ENCODE peak calls at places on chromosomes 16 and 17, in four cellular contexts. One of them, this sample, is unnamed.
A peak's percentile ranks its signal among the peaks of the same experiment; 100 is the strongest.

GRCh38 chr17:64017381-64017980 is 3.0 kb downstream of the ICAM2 start:
- DNase-seq in left lung: no peak
- DNase-seq in stimulated activated CD8-positive, alpha-beta memory T cell treated with anti-CD3 and anti-CD28 coated beads, Interleukin-7, amount 100 ng/mL, for 48 hours: no peak
- DNase-seq in choroid plexus epithelial cell: no peak
- DNase-seq in this sample: no peak

GRCh38 chr16:68884867-68885266 is 41.5 kb downstream of the TANGO6 start:
- DNase-seq in left lung: no peak
- DNase-seq in stimulated activated CD8-positive, alpha-beta memory T cell treated with anti-CD3 and anti-CD28 coated beads, Interleukin-7, amount 100 ng/mL, for 48 hours: no peak
- DNase-seq in choroid plexus epithelial cell: no peak
- DNase-seq in this sample: no peak

GRCh38 chr16:10150906-10151305 is 31.3 kb downstream of the GRIN2A start:
- DNase-seq in left lung: no peak
- DNase-seq in stimulated activated CD8-positive, alpha-beta memory T cell treated with anti-CD3 and anti-CD28 coated beads, Interleukin-7, amount 100 ng/mL, for 48 hours: no peak
- DNase-seq in choroid plexus epithelial cell: no peak
- DNase-seq in this sample: no peak

GRCh38 chr16:49353650-49354049 is 20.0 kb upstream of the C16orf78 start:
- DNase-seq in left lung: no peak
- DNase-seq in stimulated activated CD8-positive, alpha-beta memory T cell treated with anti-CD3 and anti-CD28 coated beads, Interleukin-7, amount 100 ng/mL, for 48 hours: no peak
- DNase-seq in choroid plexus epithelial cell: peak; percentile 1
- DNase-seq in this sample: peak; percentile 3

GRCh38 chr16:51085271-51085670 is 65.8 kb downstream of the SALL1 start:
- DNase-seq in left lung: no peak
- DNase-seq in stimulated activated CD8-positive, alpha-beta memory T cell treated with anti-CD3 and anti-CD28 coated beads, Interleukin-7, amount 100 ng/mL, for 48 hours: no peak
- DNase-seq in choroid plexus epithelial cell: no peak
- DNase-seq in this sample: no peak

GRCh38 chr17:40317345-40317873 is 8.4 kb downstream of the RARA start:
- DNase-seq in left lung: peak; percentile 58
- DNase-seq in stimulated activated CD8-positive, alpha-beta memory T cell treated with anti-CD3 and anti-CD28 coated beads, Interleukin-7, amount 100 ng/mL, for 48 hours: no peak
- DNase-seq in choroid plexus epithelial cell: peak; percentile 73
- DNase-seq in this sample: peak; percentile 76

GRCh38 chr17:336110-337021 is 16.2 kb downstream of the RPH3AL start:
- DNase-seq in left lung: peak; percentile 91
- DNase-seq in stimulated activated CD8-positive, alpha-beta memory T cell treated with anti-CD3 and anti-CD28 coated beads, Interleukin-7, amount 100 ng/mL, for 48 hours: no peak
- DNase-seq in choroid plexus epithelial cell: no peak
- DNase-seq in this sample: peak; percentile 77

GRCh38 chr17:82246365-82247174 is 17.7 kb downstream of the SLC16A3 start:
- DNase-seq in left lung: peak; percentile 82
- DNase-seq in stimulated activated CD8-positive, alpha-beta memory T cell treated with anti-CD3 and anti-CD28 coated beads, Interleukin-7, amount 100 ng/mL, for 48 hours: no peak
- DNase-seq in choroid plexus epithelial cell: peak; percentile 83
- DNase-seq in this sample: no peak

GRCh38 chr16:68286153-68287074 is 22.1 kb downstream of the SLC7A6 start:
- DNase-seq in left lung: no peak
- DNase-seq in stimulated activated CD8-positive, alpha-beta memory T cell treated with anti-CD3 and anti-CD28 coated beads, Interleukin-7, amount 100 ng/mL, for 48 hours: no peak
- DNase-seq in choroid plexus epithelial cell: no peak
- DNase-seq in this sample: no peak

GRCh38 chr17:12789075-12789975 is at the start of gene ARHGAP44:
- DNase-seq in left lung: peak; percentile 88
- DNase-seq in stimulated activated CD8-positive, alpha-beta memory T cell treated with anti-CD3 and anti-CD28 coated beads, Interleukin-7, amount 100 ng/mL, for 48 hours: no peak
- DNase-seq in choroid plexus epithelial cell: peak; percentile 67
- DNase-seq in this sample: no peak

GRCh38 chr17:29210879-29211278 is 30.7 kb upstream of the MYO18A start:
- DNase-seq in left lung: no peak
- DNase-seq in stimulated activated CD8-positive, alpha-beta memory T cell treated with anti-CD3 and anti-CD28 coated beads, Interleukin-7, amount 100 ng/mL, for 48 hours: no peak
- DNase-seq in choroid plexus epithelial cell: peak; percentile 32
- DNase-seq in this sample: no peak

GRCh38 chr16:57003439-57004386 is 14.4 kb downstream of the NLRC5 start:
- DNase-seq in left lung: no peak
- DNase-seq in stimulated activated CD8-positive, alpha-beta memory T cell treated with anti-CD3 and anti-CD28 coated beads, Interleukin-7, amount 100 ng/mL, for 48 hours: no peak
- DNase-seq in choroid plexus epithelial cell: no peak
- DNase-seq in this sample: peak; percentile 70

GRCh38 chr16:23509763-23510153 is 536 bp downstream of the GGA2 start:
- DNase-seq in left lung: no peak
- DNase-seq in stimulated activated CD8-positive, alpha-beta memory T cell treated with anti-CD3 and anti-CD28 coated beads, Interleukin-7, amount 100 ng/mL, for 48 hours: no peak
- DNase-seq in choroid plexus epithelial cell: peak; percentile 42
- DNase-seq in this sample: no peak

GRCh38 chr16:57667526-57668258 is 414 bp upstream of the ADGRG3 start:
- DNase-seq in left lung: peak; percentile 93
- DNase-seq in stimulated activated CD8-positive, alpha-beta memory T cell treated with anti-CD3 and anti-CD28 coated beads, Interleukin-7, amount 100 ng/mL, for 48 hours: no peak
- DNase-seq in choroid plexus epithelial cell: peak; percentile 93
- DNase-seq in this sample: peak; percentile 94

GRCh38 chr16:56547120-56547948 is 17.5 kb upstream of the MT4 start:
- DNase-seq in left lung: no peak
- DNase-seq in stimulated activated CD8-positive, alpha-beta memory T cell treated with anti-CD3 and anti-CD28 coated beads, Interleukin-7, amount 100 ng/mL, for 48 hours: no peak
- DNase-seq in choroid plexus epithelial cell: peak; percentile 77
- DNase-seq in this sample: no peak

GRCh38 chr16:8204769-8205168 is 385.5 kb downstream of the TMEM114 start:
- DNase-seq in left lung: no peak
- DNase-seq in stimulated activated CD8-positive, alpha-beta memory T cell treated with anti-CD3 and anti-CD28 coated beads, Interleukin-7, amount 100 ng/mL, for 48 hours: no peak
- DNase-seq in choroid plexus epithelial cell: no peak
- DNase-seq in this sample: no peak

GRCh38 chr17:1107777-1108559 is 71.8 kb downstream of the ABR start:
- DNase-seq in left lung: peak; percentile 77
- DNase-seq in stimulated activated CD8-positive, alpha-beta memory T cell treated with anti-CD3 and anti-CD28 coated beads, Interleukin-7, amount 100 ng/mL, for 48 hours: no peak
- DNase-seq in choroid plexus epithelial cell: no peak
- DNase-seq in this sample: peak; percentile 82

GRCh38 chr17:62653002-62653830 is 25.7 kb downstream of the MRC2 start:
- DNase-seq in left lung: peak; percentile 90
- DNase-seq in stimulated activated CD8-positive, alpha-beta memory T cell treated with anti-CD3 and anti-CD28 coated beads, Interleukin-7, amount 100 ng/mL, for 48 hours: peak; percentile 89
- DNase-seq in choroid plexus epithelial cell: peak; percentile 53
- DNase-seq in this sample: no peak

GRCh38 chr17:2363318-2363717 is 26.0 kb downstream of the SGSM2 start:
- DNase-seq in left lung: peak; percentile 55
- DNase-seq in stimulated activated CD8-positive, alpha-beta memory T cell treated with anti-CD3 and anti-CD28 coated beads, Interleukin-7, amount 100 ng/mL, for 48 hours: no peak
- DNase-seq in choroid plexus epithelial cell: no peak
- DNase-seq in this sample: no peak

GRCh38 chr17:35293151-35293837 is 50.4 kb downstream of the SLFN5 start:
- DNase-seq in left lung: no peak
- DNase-seq in stimulated activated CD8-positive, alpha-beta memory T cell treated with anti-CD3 and anti-CD28 coated beads, Interleukin-7, amount 100 ng/mL, for 48 hours: no peak
- DNase-seq in choroid plexus epithelial cell: no peak
- DNase-seq in this sample: no peak

GRCh38 chr16:31243734-31244670 is 15.8 kb upstream of the ITGAM start:
- DNase-seq in left lung: no peak
- DNase-seq in stimulated activated CD8-positive, alpha-beta memory T cell treated with anti-CD3 and anti-CD28 coated beads, Interleukin-7, amount 100 ng/mL, for 48 hours: no peak
- DNase-seq in choroid plexus epithelial cell: no peak
- DNase-seq in this sample: no peak

GRCh38 chr17:79797492-79798295 is 817 bp upstream of the CBX8 start:
- DNase-seq in left lung: peak; percentile 84
- DNase-seq in stimulated activated CD8-positive, alpha-beta memory T cell treated with anti-CD3 and anti-CD28 coated beads, Interleukin-7, amount 100 ng/mL, for 48 hours: no peak
- DNase-seq in choroid plexus epithelial cell: no peak
- DNase-seq in this sample: no peak

GRCh38 chr17:35920229-35920628 is 10.3 kb downstream of the RDM1 start:
- DNase-seq in left lung: no peak
- DNase-seq in stimulated activated CD8-positive, alpha-beta memory T cell treated with anti-CD3 and anti-CD28 coated beads, Interleukin-7, amount 100 ng/mL, for 48 hours: no peak
- DNase-seq in choroid plexus epithelial cell: no peak
- DNase-seq in this sample: no peak

GRCh38 chr17:82828875-82829487 is 10.8 kb downstream of the ZNF750 start:
- DNase-seq in left lung: no peak
- DNase-seq in stimulated activated CD8-positive, alpha-beta memory T cell treated with anti-CD3 and anti-CD28 coated beads, Interleukin-7, amount 100 ng/mL, for 48 hours: no peak
- DNase-seq in choroid plexus epithelial cell: no peak
- DNase-seq in this sample: no peak

GRCh38 chr17:68861602-68862001 is 93.6 kb downstream of the ABCA8 start:
- DNase-seq in left lung: no peak
- DNase-seq in stimulated activated CD8-positive, alpha-beta memory T cell treated with anti-CD3 and anti-CD28 coated beads, Interleukin-7, amount 100 ng/mL, for 48 hours: no peak
- DNase-seq in choroid plexus epithelial cell: no peak
- DNase-seq in this sample: no peak

GRCh38 chr16:55408656-55409055 is 70.3 kb upstream of the MMP2 start:
- DNase-seq in left lung: no peak
- DNase-seq in stimulated activated CD8-positive, alpha-beta memory T cell treated with anti-CD3 and anti-CD28 coated beads, Interleukin-7, amount 100 ng/mL, for 48 hours: no peak
- DNase-seq in choroid plexus epithelial cell: no peak
- DNase-seq in this sample: no peak

GRCh38 chr17:80458016-80458415 is 18.4 kb downstream of the NPTX1 start:
- DNase-seq in left lung: peak; percentile 16
- DNase-seq in stimulated activated CD8-positive, alpha-beta memory T cell treated with anti-CD3 and anti-CD28 coated beads, Interleukin-7, amount 100 ng/mL, for 48 hours: no peak
- DNase-seq in choroid plexus epithelial cell: no peak
- DNase-seq in this sample: no peak

GRCh38 chr17:49216953-49217650 is 6.6 kb downstream of the ABI3 start:
- DNase-seq in left lung: peak; percentile 76
- DNase-seq in stimulated activated CD8-positive, alpha-beta memory T cell treated with anti-CD3 and anti-CD28 coated beads, Interleukin-7, amount 100 ng/mL, for 48 hours: no peak
- DNase-seq in choroid plexus epithelial cell: no peak
- DNase-seq in this sample: no peak

GRCh38 chr17:82244413-82245140 is 15.7 kb downstream of the SLC16A3 start:
- DNase-seq in left lung: peak; percentile 78
- DNase-seq in stimulated activated CD8-positive, alpha-beta memory T cell treated with anti-CD3 and anti-CD28 coated beads, Interleukin-7, amount 100 ng/mL, for 48 hours: no peak
- DNase-seq in choroid plexus epithelial cell: peak; percentile 69
- DNase-seq in this sample: no peak

GRCh38 chr16:2915196-2915929 is 3.6 kb downstream of the FLYWCH1 start:
- DNase-seq in left lung: no peak
- DNase-seq in stimulated activated CD8-positive, alpha-beta memory T cell treated with anti-CD3 and anti-CD28 coated beads, Interleukin-7, amount 100 ng/mL, for 48 hours: no peak
- DNase-seq in choroid plexus epithelial cell: no peak
- DNase-seq in this sample: no peak

GRCh38 chr16:56477096-56477878 is 25.9 kb downstream of the OGFOD1 start:
- DNase-seq in left lung: no peak
- DNase-seq in stimulated activated CD8-positive, alpha-beta memory T cell treated with anti-CD3 and anti-CD28 coated beads, Interleukin-7, amount 100 ng/mL, for 48 hours: no peak
- DNase-seq in choroid plexus epithelial cell: peak; percentile 96
- DNase-seq in this sample: no peak

GRCh38 chr17:57604771-57605733 is 140.0 kb downstream of the CCDC182 start:
- DNase-seq in left lung: no peak
- DNase-seq in stimulated activated CD8-positive, alpha-beta memory T cell treated with anti-CD3 and anti-CD28 coated beads, Interleukin-7, amount 100 ng/mL, for 48 hours: no peak
- DNase-seq in choroid plexus epithelial cell: peak; percentile 69
- DNase-seq in this sample: peak; percentile 80

GRCh38 chr17:78484300-78485159 is 92.7 kb downstream of the DNAH17 start:
- DNase-seq in left lung: peak; percentile 90
- DNase-seq in stimulated activated CD8-positive, alpha-beta memory T cell treated with anti-CD3 and anti-CD28 coated beads, Interleukin-7, amount 100 ng/mL, for 48 hours: peak; percentile 66
- DNase-seq in choroid plexus epithelial cell: peak; percentile 18
- DNase-seq in this sample: no peak

GRCh38 chr16:57485916-57486857 is at the start of gene DOK4:
- DNase-seq in left lung: peak; percentile 97
- DNase-seq in stimulated activated CD8-positive, alpha-beta memory T cell treated with anti-CD3 and anti-CD28 coated beads, Interleukin-7, amount 100 ng/mL, for 48 hours: peak; percentile 66
- DNase-seq in choroid plexus epithelial cell: peak; percentile 60
- DNase-seq in this sample: peak; percentile 90

GRCh38 chr17:48011405-48012150 is 26.0 kb downstream of the COPZ2 start:
- DNase-seq in left lung: no peak
- DNase-seq in stimulated activated CD8-positive, alpha-beta memory T cell treated with anti-CD3 and anti-CD28 coated beads, Interleukin-7, amount 100 ng/mL, for 48 hours: no peak
- DNase-seq in choroid plexus epithelial cell: peak; percentile 55
- DNase-seq in this sample: no peak

GRCh38 chr16:30418350-30419181 is 11.2 kb downstream of the ZNF771 start:
- DNase-seq in left lung: no peak
- DNase-seq in stimulated activated CD8-positive, alpha-beta memory T cell treated with anti-CD3 and anti-CD28 coated beads, Interleukin-7, amount 100 ng/mL, for 48 hours: no peak
- DNase-seq in choroid plexus epithelial cell: no peak
- DNase-seq in this sample: no peak